ENCODE peak calls at places on chromosomes 6 and 20, in eight cellular contexts. F is kidney, N is ovary, Y is AG09309, T is choroid plexus epithelial cell, H is right lobe of liver, V is thoracic aorta, C is neural progenitor cell. I is an unnamed sample.

GRCh38 chr6:119384444-119384843 is 34.9 kb upstream of the MAN1A1 start:
- DNase-seq in F (no peak), N (no peak), Y (no peak), T (peak; percentile 26), H (no peak), V (no peak), C (no peak), I (no peak)

GRCh38 chr6:159908535-159908934 is 17.7 kb downstream of the MAS1 start:
- DNase-seq in F (no peak), N (no peak), Y (peak; percentile 70), T (peak; percentile 53), H (no peak), V (no peak), C (no peak), I (no peak)

GRCh38 chr20:56631318-56631989 is 2.3 kb downstream of the TFAP2C start:
- DNase-seq in F (peak; percentile 65), N (no peak), Y (no peak), T (no peak), H (no peak), V (no peak), C (peak; percentile 66), I (no peak)

GRCh38 chr6:159094444-159095252 is 49.9 kb upstream of the TAGAP start:
- DNase-seq in F (no peak), N (no peak), Y (no peak), T (no peak), H (no peak), V (no peak), C (no peak), I (no peak)

GRCh38 chr20:50541606-50542041 is 31.4 kb downstream of the PTPN1 start:
- DNase-seq in F (no peak), N (no peak), Y (no peak), T (peak; percentile 43), H (no peak), V (no peak), C (no peak), I (no peak)

GRCh38 chr20:52261792-52262191 is 70.2 kb upstream of the ZFP64 start:
- DNase-seq in F (no peak), N (no peak), Y (no peak), T (no peak), H (no peak), V (no peak), C (no peak), I (no peak)

GRCh38 chr6:3272911-3273547 is 14.3 kb downstream of the PSMG4 start:
- DNase-seq in F (no peak), N (no peak), Y (no peak), T (no peak), H (no peak), V (no peak), C (no peak), I (no peak)

GRCh38 chr20:8601542-8601912 is 467.4 kb upstream of the PLCB4 start:
- DNase-seq in F (no peak), N (no peak), Y (no peak), T (no peak), H (no peak), V (no peak), C (no peak), I (no peak)

GRCh38 chr20:45861157-45862075 is 4.0 kb downstream of the ZSWIM3 start:
- DNase-seq in F (peak; percentile 23), N (no peak), Y (no peak), T (no peak), H (no peak), V (no peak), C (no peak), I (no peak)

GRCh38 chr6:4615231-4615630 is 161.0 kb upstream of the CDYL start:
- DNase-seq in F (no peak), N (no peak), Y (no peak), T (no peak), H (no peak), V (no peak), C (no peak), I (no peak)

GRCh38 chr20:45138451-45139300 is 14.4 kb upstream of the WFDC12 start:
- DNase-seq in F (peak; percentile 84), N (no peak), Y (no peak), T (peak; percentile 16), H (peak; percentile 63), V (no peak), C (peak; percentile 74), I (no peak)

GRCh38 chr20:56222945-56223344 is 25.6 kb upstream of the MC3R start:
- DNase-seq in F (no peak), N (no peak), Y (no peak), T (no peak), H (no peak), V (no peak), C (no peak), I (no peak)

GRCh38 chr20:54431545-54431944 is 43.8 kb upstream of the DOK5 start:
- DNase-seq in F (no peak), N (no peak), Y (peak; percentile 1), T (no peak), H (no peak), V (no peak), C (no peak), I (peak; percentile 12)

GRCh38 chr6:151493495-151494234 is at the start of gene CCDC170:
- DNase-seq in F (peak; percentile 80), N (peak; percentile 81), Y (no peak), T (no peak), H (peak; percentile 69), V (no peak), C (peak; percentile 73), I (no peak)

GRCh38 chr6:73079978-73080377 is 145.3 kb downstream of the KHDC1L start:
- DNase-seq in F (no peak), N (no peak), Y (no peak), T (peak; percentile 2), H (no peak), V (no peak), C (no peak), I (no peak)

GRCh38 chr20:32218156-32218900 is 10.6 kb downstream of the POFUT1 start:
- DNase-seq in F (no peak), N (no peak), Y (no peak), T (no peak), H (no peak), V (no peak), C (no peak), I (no peak)

GRCh38 chr20:35539756-35540212 is 2.1 kb upstream of the ERGIC3 start:
- DNase-seq in F (no peak), N (no peak), Y (no peak), T (peak; percentile 52), H (no peak), V (no peak), C (peak; percentile 90), I (no peak)
- H3K4me3 ChIP-seq in F (no peak overlapping the region), N (no peak overlapping the region), Y (no peak overlapping the region), T (no peak overlapping the region), H (no peak overlapping the region), V (no peak overlapping the region), C (peak overlapping the region; percentile 44), I (no peak overlapping the region)

GRCh38 chr6:16392010-16392409 is 153.6 kb downstream of the GMPR start:
- DNase-seq in F (no peak), N (no peak), Y (no peak), T (no peak), H (peak; percentile 25), V (no peak), C (no peak), I (no peak)
- TF ChIP-seq CTCF in F (no peak), N (no peak), Y (no peak), T (no peak), H (no peak), V (no peak), C (no peak), I (no peak)

GRCh38 chr6:137870286-137870685 is 3.2 kb downstream of the TNFAIP3 start:
- DNase-seq in F (no peak), N (no peak), Y (no peak), T (no peak), H (no peak), V (no peak), C (no peak), I (no peak)
- H3K4me3 ChIP-seq in F (peak overlapping the region; percentile 13), N (peak overlapping the region; percentile 93), Y (peak overlapping the region; percentile 91), T (peak overlapping the region; percentile 34), H (no peak overlapping the region), V (peak overlapping the region; percentile 84), C (peak overlapping the region; percentile 22), I (no peak overlapping the region)

GRCh38 chr6:166257911-166258318 is 50.3 kb downstream of the PRR18 start:
- DNase-seq in F (no peak), N (no peak), Y (no peak), T (no peak), H (no peak), V (no peak), C (no peak), I (no peak)

GRCh38 chr6:166253277-166254229 is 54.6 kb downstream of the PRR18 start:
- DNase-seq in F (no peak), N (no peak), Y (no peak), T (peak; percentile 6), H (peak; percentile 50), V (no peak), C (peak; percentile 80), I (no peak)

GRCh38 chr6:166258854-166259276 is 49.3 kb downstream of the PRR18 start:
- DNase-seq in F (no peak), N (no peak), Y (no peak), T (no peak), H (peak; percentile 62), V (no peak), C (no peak), I (no peak)

GRCh38 chr6:166262738-166263515 is 45.3 kb downstream of the PRR18 start:
- DNase-seq in F (no peak), N (no peak), Y (no peak), T (no peak), H (no peak), V (no peak), C (no peak), I (no peak)

DNA sequence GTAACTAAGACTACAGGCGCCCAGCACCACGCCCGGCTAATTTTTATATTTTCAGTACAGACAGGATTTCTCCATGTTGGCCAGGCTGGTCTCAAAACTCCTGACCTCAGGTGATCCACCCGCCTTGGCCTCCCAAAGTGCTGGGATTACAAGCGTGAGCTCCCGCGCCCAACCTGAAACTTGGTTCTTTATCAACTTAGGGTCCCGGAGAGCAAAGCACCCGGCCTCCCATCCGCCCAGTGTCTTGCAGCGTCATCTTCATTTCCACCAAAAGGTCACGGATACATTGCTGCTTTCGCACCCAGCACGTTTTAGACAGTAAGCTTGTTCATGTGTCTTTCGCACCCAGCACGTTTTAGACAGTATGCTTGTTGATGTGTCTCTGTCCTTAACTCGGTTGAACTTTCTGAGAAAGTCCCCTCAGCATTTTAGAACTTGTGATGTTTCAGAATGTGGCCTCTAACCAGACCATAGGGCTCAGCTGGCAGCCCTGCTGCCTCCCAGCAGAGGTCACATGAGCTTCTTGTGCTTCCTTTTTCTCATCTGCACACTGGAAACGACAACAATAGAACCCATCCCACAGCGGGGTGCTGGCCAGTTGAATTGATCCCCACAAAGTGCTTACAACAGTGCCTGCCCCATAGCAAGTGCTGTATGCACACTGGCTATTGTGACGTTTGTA is 48.8 kb downstream of the PRR18 start:
- DNase-seq in F (no peak), N (no peak), Y (no peak), T (no peak), H (no peak), V (no peak), C (peak; percentile 77), I (no peak)
- TF ChIP-seq CTCF in F (no peak), N (no peak), Y (no peak), T (no peak), H (no peak), V (no peak), C (no peak), I (no peak)

GRCh38 chr6:37136821-37137200 is 33.1 kb upstream of the PIM1 start:
- DNase-seq in F (no peak), N (no peak), Y (no peak), T (no peak), H (no peak), V (no peak), C (no peak), I (no peak)
- H3K4me3 ChIP-seq in F (no peak overlapping the region), N (no peak overlapping the region), Y (no peak overlapping the region), T (no peak overlapping the region), H (no peak overlapping the region), V (peak overlapping the region; percentile 37), C (peak overlapping the region; percentile 35), I (peak overlapping the region; percentile 30)

I was measured in astrocyte of the cerebellum.